ENCODE peak calls at places on chromosomes 16 and 17, in seven cellular contexts. Q, R, H, J, P, W and A are unnamed samples.

GRCh38 chr16:27498916-27499658 is 50.6 kb downstream of the GTF3C1 start:
- DNase-seq in Q (no peak), H (no peak), R (no peak), P (no peak), W (no peak), J (no peak), A (no peak)

GRCh38 chr17:14211778-14212177 is 24.9 kb downstream of the CDRT15 start:
- DNase-seq in H (peak; percentile 38), W (no peak), Q (no peak), J (no peak), P (peak; percentile 68), R (peak; percentile 4), A (peak; percentile 70)

GRCh38 chr16:66508914-66509496 is 40.9 kb downstream of the TK2 start:
- DNase-seq in J (no peak), R (no peak), H (no peak), P (no peak), Q (no peak), W (no peak), A (no peak)

GRCh38 chr17:83099570-83100181 is 20.3 kb downstream of the METRNL start:
- DNase-seq in H (peak; percentile 37), R (no peak), W (no peak), P (no peak), J (peak; percentile 75), Q (no peak), A (no peak)

GRCh38 chr16:12546918-12547607 is 256.6 kb downstream of the CPPED1 start:
- DNase-seq in P (no peak), W (no peak), H (no peak), Q (no peak), J (no peak), R (no peak), A (no peak)

GRCh38 chr17:81471804-81472456 is 40.7 kb downstream of the ACTG1 start:
- DNase-seq in Q (peak; percentile 63), R (peak; percentile 39), P (peak; percentile 89), H (peak; percentile 98), W (peak; percentile 59), J (peak; percentile 52), A (no peak)

GRCh38 chr16:67648088-67648763 is 3.3 kb downstream of the CARMIL2 start:
- DNase-seq in H (no peak), P (no peak), J (no peak), W (no peak), R (no peak), Q (no peak), A (no peak)

GRCh38 chr16:58339452-58339938 is 44.7 kb upstream of the PRSS54 start:
- DNase-seq in R (peak; percentile 44), W (no peak), H (peak; percentile 7), Q (no peak), P (no peak), J (no peak), A (peak; percentile 39)

GRCh38 chr16:22369221-22369811 is 5.1 kb downstream of the CDR2 start:
- DNase-seq in J (no peak), W (no peak), Q (no peak), R (peak; percentile 84), P (no peak), H (peak; percentile 66), A (no peak)

GRCh38 chr17:4232168-4232813 is 31.5 kb downstream of the ANKFY1 start:
- DNase-seq in W (no peak), J (no peak), H (peak; percentile 77), Q (no peak), R (peak; percentile 74), P (no peak), A (no peak)

DNA sequence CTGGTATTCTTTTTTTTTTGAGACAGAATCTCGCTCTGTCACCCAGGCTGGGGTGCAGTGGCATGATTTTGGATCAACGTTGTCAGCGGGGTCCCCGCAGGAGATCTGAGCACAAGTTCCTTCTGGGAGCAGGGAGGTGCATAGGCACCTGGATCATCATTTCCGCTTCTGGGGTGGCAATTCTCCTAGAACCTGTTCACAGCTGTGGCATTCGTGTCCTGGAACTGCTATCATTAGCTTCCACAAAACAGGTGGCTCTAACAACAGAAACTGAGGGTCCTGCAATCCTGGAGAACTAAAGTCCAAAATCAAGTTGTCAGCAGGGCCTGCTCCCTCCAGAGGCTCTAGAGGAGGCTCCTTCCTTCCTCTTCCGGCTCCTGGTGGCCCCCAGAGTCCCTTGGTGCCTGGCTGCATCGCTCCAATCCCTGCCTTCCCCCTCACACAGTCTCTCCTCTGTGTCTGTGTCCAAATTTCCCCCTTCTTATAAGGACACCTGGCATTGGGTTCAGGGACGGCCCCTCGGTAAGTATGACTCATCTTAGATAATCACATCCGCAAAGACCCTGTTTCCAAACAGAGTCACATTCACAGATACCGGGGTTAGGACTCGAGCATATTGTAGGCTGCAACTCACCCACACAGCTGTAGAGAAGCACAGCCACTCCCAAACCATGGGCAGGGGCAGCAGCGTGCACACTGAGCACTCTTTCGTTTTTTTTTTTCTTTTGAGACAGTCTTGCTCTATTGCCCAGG is 43.5 kb upstream of the KLHDC4 start:
- DNase-seq in J (no peak), R (peak; percentile 19), P (no peak), Q (no peak), W (no peak), H (no peak), A (no peak)
- H3K4me3 ChIP-seq in J (no peak overlapping the region), R (no peak overlapping the region), P (no peak overlapping the region), Q (no peak overlapping the region), W (no peak overlapping the region), H (no peak overlapping the region), A (no peak overlapping the region)

GRCh38 chr17:58415371-58416055 is 1.8 kb downstream of the RNF43 start:
- DNase-seq in W (no peak), H (no peak), P (no peak), J (peak; percentile 76), Q (peak; percentile 49), R (no peak), A (no peak)
- H3K4me3 ChIP-seq in W (no peak overlapping the region), H (no peak overlapping the region), P (no peak overlapping the region), J (peak overlapping the region; percentile 1), Q (peak overlapping the region; percentile 36), R (no peak overlapping the region), A (peak overlapping the region; percentile 50)

GRCh38 chr16:1153480-1154160 is 714 bp downstream of the CACNA1H start:
- DNase-seq in R (no peak), P (no peak), J (no peak), W (no peak), Q (no peak), H (no peak), A (no peak)

GRCh38 chr16:1152651-1153259 is at the start of gene CACNA1H:
- DNase-seq in W (no peak), Q (no peak), P (no peak), H (no peak), J (no peak), R (no peak), A (no peak)

GRCh38 chr16:1150511-1150982 is 2.4 kb upstream of the CACNA1H start:
- DNase-seq in R (no peak), W (no peak), P (no peak), J (no peak), H (peak; percentile 40), Q (no peak), A (no peak)

GRCh38 chr16:1151424-1152122 is 1.3 kb upstream of the CACNA1H start:
- DNase-seq in H (no peak), Q (no peak), J (no peak), R (no peak), P (no peak), W (no peak), A (no peak)

DNA sequence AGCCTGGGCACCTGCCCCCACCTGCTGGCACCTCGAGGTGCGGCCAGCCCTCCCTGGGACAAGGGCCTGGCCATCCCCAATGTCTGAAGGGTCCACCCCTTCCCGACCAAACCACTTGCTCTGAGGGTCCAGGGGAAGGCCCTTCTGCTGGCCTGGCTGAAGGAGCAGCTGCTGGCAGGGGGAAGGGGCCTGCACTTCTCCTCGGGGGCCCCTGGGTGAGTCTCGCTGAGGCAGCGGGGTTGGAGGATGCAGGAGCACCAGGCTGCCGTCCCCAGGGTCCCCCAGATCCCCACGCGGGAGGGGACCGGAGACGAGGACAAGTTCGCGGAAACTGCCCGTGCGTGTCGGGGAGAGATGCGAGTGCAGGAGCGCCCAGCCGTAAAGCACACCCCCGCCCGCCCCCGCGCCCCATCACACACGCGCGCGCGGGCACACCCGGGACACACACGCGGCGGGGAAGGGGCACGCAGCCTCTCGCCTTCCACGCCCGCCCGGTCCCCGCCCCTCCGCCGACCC is 725 bp upstream of the CACNA1H start:
- DNase-seq in H (no peak), R (no peak), P (no peak), W (no peak), J (no peak), Q (no peak), A (no peak)
- H3K4me3 ChIP-seq in H (peak overlapping the region; percentile 33), R (no peak overlapping the region), P (peak overlapping the region; percentile 38), W (no peak overlapping the region), J (no peak overlapping the region), Q (peak overlapping the region; percentile 17), A (peak overlapping the region; percentile 40)

GRCh38 chr16:88976359-88977027 is 514 bp downstream of the CBFA2T3 start:
- DNase-seq in W (no peak), H (no peak), Q (no peak), J (no peak), R (no peak), P (no peak), A (no peak)
- H3K4me3 ChIP-seq in W (no peak overlapping the region), H (no peak overlapping the region), Q (peak overlapping the region; percentile 20), J (no peak overlapping the region), R (no peak overlapping the region), P (peak overlapping the region; percentile 31), A (peak overlapping the region; percentile 34)

GRCh38 chr17:39660397-39661043 is 4.6 kb upstream of the TCAP start:
- DNase-seq in Q (no peak), P (no peak), J (no peak), H (no peak), R (no peak), W (no peak), A (no peak)

GRCh38 chr17:39661044-39661406 is 4.1 kb upstream of the TCAP start:
- DNase-seq in R (no peak), W (no peak), Q (no peak), H (no peak), J (no peak), P (peak; percentile 89), A (no peak)

GRCh38 chr17:39659286-39660010 is 5.7 kb upstream of the TCAP start:
- DNase-seq in P (no peak), R (no peak), Q (no peak), J (no peak), H (no peak), W (no peak), A (no peak)

GRCh38 chr17:39658760-39659159 is 6.4 kb upstream of the TCAP start:
- DNase-seq in Q (no peak), P (no peak), R (no peak), J (no peak), W (no peak), H (no peak), A (no peak)

DNA sequence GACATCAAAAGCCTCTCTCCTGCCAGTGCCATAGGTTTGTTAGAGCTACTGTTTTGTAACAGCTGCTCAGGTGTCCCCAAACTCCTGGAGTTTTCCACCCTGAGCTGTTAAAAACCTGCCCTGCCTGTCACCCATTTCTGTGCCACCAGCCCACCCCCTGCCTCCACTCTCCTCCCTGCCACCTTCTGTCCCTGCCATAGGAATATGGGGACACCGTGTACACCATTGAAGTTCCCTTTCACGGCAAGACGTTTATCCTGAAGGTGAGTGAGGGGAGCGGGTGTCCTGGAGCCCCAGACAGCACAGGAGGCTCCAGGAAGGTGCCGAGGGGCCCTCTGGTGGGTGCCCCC is 5.2 kb upstream of the TCAP start:
- DNase-seq in H (no peak), Q (no peak), P (no peak), J (no peak), W (no peak), R (no peak), A (no peak)
- H3K4me3 ChIP-seq in H (no peak overlapping the region), Q (no peak overlapping the region), P (peak overlapping the region; percentile 11), J (no peak overlapping the region), W (no peak overlapping the region), R (no peak overlapping the region), A (no peak overlapping the region)

GRCh38 chr17:78355701-78356100 is 4.2 kb downstream of the SOCS3 start:
- DNase-seq in Q (no peak), H (peak; percentile 40), W (no peak), P (peak; percentile 38), R (peak; percentile 42), J (no peak), A (no peak)
- H3K4me3 ChIP-seq in Q (no peak overlapping the region), H (peak overlapping the region; percentile 96), W (peak overlapping the region; percentile 87), P (peak overlapping the region; percentile 96), R (no peak overlapping the region), J (no peak overlapping the region), A (no peak overlapping the region)